ENCODE peak calls at places on chromosomes 1 and 21, in ten cellular contexts. U, V, B, K, P, S, Q, M, R and L are unnamed samples. For H3K4me1, the result is how much of the 10 kb centered on the place peaks cover.

GRCh38 chr1:210289248-210289647 is 39.5 kb upstream of the HHAT start:
- DNase-seq in K (no peak), Q (no peak), V (no peak), P (no peak), M (no peak), S (no peak), B (no peak), R (no peak), U (no peak), L (no peak)

GRCh38 chr1:51651552-51651942 is 34.7 kb downstream of the OSBPL9 start:
- DNase-seq in R (no peak), S (no peak), Q (no peak), K (no peak), M (no peak), P (no peak), V (no peak), B (no peak), U (no peak), L (no peak)

GRCh38 chr1:6500446-6501406 is 9.3 kb upstream of the PLEKHG5 start:
- DNase-seq in S (no peak), P (no peak), B (no peak), M (no peak), V (peak), Q (no peak), U (no peak), R (peak), K (no peak), L (no peak)

GRCh38 chr21:31729622-31730343 is 2.1 kb downstream of the SCAF4 start:
- DNase-seq in U (no peak), Q (no peak), K (no peak), V (no peak), S (no peak), P (no peak), R (no peak), B (no peak), M (no peak), L (no peak)

GRCh38 chr1:84375965-84376910 is 22.0 kb upstream of the DNASE2B start:
- DNase-seq in B (no peak), Q (no peak), U (no peak), V (no peak), M (no peak), K (no peak), R (no peak), P (no peak), S (no peak), L (no peak)

GRCh38 chr1:23598424-23598823 is 39.1 kb upstream of the ID3 start:
- DNase-seq in P (no peak), B (no peak), V (no peak), S (peak), Q (no peak), K (peak), M (no peak), U (no peak), R (peak), L (no peak)

GRCh38 chr1:47881505-47882442 is 115.4 kb downstream of the TRABD2B start:
- DNase-seq in M (no peak), U (no peak), Q (peak), S (no peak), P (no peak), R (peak), B (no peak), V (no peak), K (no peak), L (no peak)

GRCh38 chr1:174999926-175000696 is at the start of gene CACYBP:
- DNase-seq in S (peak), P (no peak), U (peak), M (no peak), V (no peak), R (peak), B (no peak), Q (peak), K (peak), L (peak)

GRCh38 chr1:57411262-57411661 is 12.6 kb downstream of the DAB1 start:
- DNase-seq in P (no peak), B (no peak), S (no peak), V (no peak), U (no peak), M (no peak), Q (no peak), K (no peak), R (no peak), L (no peak)

GRCh38 chr1:9714257-9714718 is 62.8 kb downstream of the PIK3CD start:
- DNase-seq in P (peak), M (no peak), S (peak), B (no peak), Q (no peak), K (no peak), U (no peak), V (no peak), R (no peak), L (no peak)

GRCh38 chr1:201513498-201514243 is 6.7 kb upstream of the CSRP1 start:
- DNase-seq in V (peak), R (no peak), S (no peak), B (no peak), K (no peak), U (no peak), M (no peak), Q (no peak), P (no peak), L (no peak)

GRCh38 chr1:98949606-98950005 is 55.1 kb downstream of the PLPPR5 start:
- DNase-seq in S (no peak), P (no peak), R (no peak), U (no peak), K (no peak), V (no peak), M (no peak), B (no peak), Q (no peak), L (no peak)

GRCh38 chr1:241637604-241638003 is 2.6 kb downstream of the CHML start:
- DNase-seq in B (no peak), M (no peak), R (no peak), S (no peak), K (no peak), Q (no peak), P (no peak), V (no peak), U (no peak), L (no peak)

GRCh38 chr1:165828103-165828558 is 717 bp downstream of the UCK2 start:
- DNase-seq in M (peak), R (peak), V (no peak), B (no peak), Q (peak), S (peak), K (peak), P (no peak), U (peak), L (peak)

GRCh38 chr21:46159841-46160562 is 4.6 kb upstream of the FTCD start:
- DNase-seq in S (no peak), U (peak), B (no peak), V (peak), K (no peak), P (no peak), R (no peak), M (no peak), Q (peak), L (peak)

GRCh38 chr1:81325404-81325803 is 475.3 kb upstream of the ADGRL2 start:
- DNase-seq in K (no peak), Q (no peak), V (no peak), S (no peak), B (no peak), U (no peak), M (no peak), P (no peak), R (no peak), L (no peak)

GRCh38 chr1:223084466-223084865 is 58.6 kb downstream of the TLR5 start:
- DNase-seq in M (peak), P (no peak), K (no peak), S (no peak), R (no peak), Q (no peak), U (no peak), V (peak), B (no peak), L (no peak)

GRCh38 chr1:91036894-91037829 is 15.3 kb upstream of the ZNF644 start:
- DNase-seq in B (no peak), Q (no peak), S (no peak), U (no peak), R (no peak), K (peak), M (no peak), P (no peak), V (no peak), L (no peak)

GRCh38 chr1:234592240-234592639 is 17.7 kb downstream of the IRF2BP2 start:
- DNase-seq in K (no peak), Q (no peak), M (no peak), V (no peak), S (no peak), U (no peak), P (no peak), B (no peak), R (no peak), L (no peak)

GRCh38 chr1:204826970-204827369 is 43.7 kb upstream of the NFASC start:
- DNase-seq in Q (no peak), K (peak), P (peak), U (no peak), R (no peak), B (no peak), M (no peak), V (no peak), S (peak), L (no peak)

GRCh38 chr1:81111818-81112217 is 688.9 kb upstream of the ADGRL2 start:
- DNase-seq in V (no peak), S (no peak), R (no peak), P (no peak), M (no peak), B (no peak), U (no peak), K (no peak), Q (no peak), L (no peak)

GRCh38 chr1:112618114-112618720 is 724 bp downstream of the ST7L start:
- DNase-seq in Q (no peak), P (no peak), B (no peak), U (no peak), M (no peak), K (no peak), V (no peak), R (peak), S (no peak), L (no peak)

GRCh38 chr21:18549214-18549905 is 145.8 kb upstream of the TMPRSS15 start:
- DNase-seq in B (no peak), U (no peak), Q (no peak), S (no peak), V (no peak), P (no peak), M (no peak), K (no peak), R (no peak), L (no peak)

GRCh38 chr1:206725053-206725963 is 40.6 kb downstream of the MAPKAPK2 start:
- DNase-seq in U (peak), Q (no peak), B (no peak), S (peak), R (peak), K (peak), P (peak), V (peak), M (peak), L (no peak)

GRCh38 chr1:33094971-33095604 is 14.1 kb downstream of the AZIN2 start:
- DNase-seq in B (no peak), V (peak), Q (no peak), M (peak), K (peak), S (peak), U (peak), P (peak), R (peak), L (no peak)

GRCh38 chr1:222643603-222643936 is 25.7 kb downstream of the MIA3 start:
- DNase-seq in R (no peak), P (no peak), Q (no peak), B (no peak), K (peak), S (no peak), U (no peak), M (no peak), V (no peak), L (no peak)

GRCh38 chr1:172293379-172293778 is 127.1 kb upstream of the C1orf105 start:
- DNase-seq in Q (no peak), B (no peak), K (no peak), P (no peak), U (no peak), M (no peak), V (no peak), R (no peak), S (no peak), L (no peak)

GRCh38 chr1:11682287-11682771 is 1.4 kb upstream of the MAD2L2 start:
- DNase-seq in R (no peak), B (no peak), K (no peak), Q (no peak), S (peak), P (no peak), V (no peak), U (no peak), M (no peak), L (no peak)

GRCh38 chr1:11678442-11678841 is 2.5 kb downstream of the MAD2L2 start:
- DNase-seq in U (no peak), K (no peak), M (no peak), V (no peak), B (no peak), S (no peak), P (no peak), Q (no peak), R (no peak), L (no peak)

GRCh38 chr1:11680270-11681070 is 478 bp downstream of the MAD2L2 start:
- DNase-seq in V (peak), K (no peak), P (peak), Q (peak), B (no peak), M (peak), S (no peak), R (peak), U (no peak), L (no peak)

GRCh38 chr1:11682799-11683198 is 1.9 kb upstream of the MAD2L2 start:
- DNase-seq in U (no peak), B (no peak), R (no peak), V (no peak), K (no peak), S (no peak), M (no peak), Q (no peak), P (no peak), L (no peak)

DNA sequence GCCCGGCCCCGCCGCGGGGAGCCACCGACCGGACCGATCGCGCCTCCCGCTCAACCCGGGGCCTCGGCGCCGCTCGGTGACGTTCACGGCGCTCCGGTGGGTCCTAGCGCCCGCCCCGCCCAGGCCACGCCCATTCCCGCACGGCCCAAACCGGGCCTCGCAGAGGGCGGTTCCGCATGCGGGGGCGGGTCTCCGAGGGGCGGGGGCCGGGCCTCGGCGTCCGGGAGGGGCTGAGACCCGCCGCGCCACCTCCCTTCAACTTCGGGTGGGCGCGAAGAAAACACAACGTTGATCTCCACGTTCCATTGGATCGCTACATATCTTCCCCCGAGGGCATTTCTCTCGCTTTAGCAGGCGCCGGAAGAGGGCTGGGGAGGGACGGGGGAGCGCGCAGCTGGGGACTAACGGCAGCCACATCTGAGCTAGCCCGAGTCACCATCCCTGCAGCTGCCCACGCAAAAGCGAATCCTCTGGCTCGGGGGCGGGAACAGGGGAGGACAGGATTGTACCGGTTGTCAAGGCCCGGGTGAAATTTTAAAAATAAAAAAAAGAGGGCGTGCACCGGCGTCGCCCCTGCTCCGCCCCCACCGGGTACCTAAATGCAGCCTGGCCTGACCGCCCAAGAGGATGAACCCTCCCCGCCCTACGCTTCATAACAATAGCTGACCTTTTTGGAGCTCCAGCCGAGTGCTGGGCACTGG is at the start of gene MAD2L2:
- DNase-seq in R (peak), P (peak), V (peak), B (peak), Q (peak), K (peak), S (peak), M (peak), U (peak), L (peak)
- H3K4me1 ChIP-seq in R (under half), P (under half), V (under half), B (under half), Q (under half), K (under half), S (under half), M (under half), U (under half), L (under half)

GRCh38 chr1:203276916-203277535 is 28.3 kb upstream of the BTG2 start:
- DNase-seq in B (no peak), M (no peak), R (no peak), Q (peak), K (no peak), V (peak), P (no peak), U (no peak), S (peak), L (no peak)

GRCh38 chr1:203280061-203280460 is 25.3 kb upstream of the BTG2 start:
- DNase-seq in R (no peak), S (no peak), P (no peak), B (no peak), K (no peak), V (no peak), Q (no peak), U (no peak), M (no peak), L (no peak)

GRCh38 chr1:203276408-203276807 is 28.9 kb upstream of the BTG2 start:
- DNase-seq in B (no peak), S (no peak), U (no peak), R (no peak), K (no peak), V (no peak), M (no peak), P (no peak), Q (no peak), L (no peak)

GRCh38 chr1:203278885-203279406 is 26.4 kb upstream of the BTG2 start:
- DNase-seq in S (peak), K (no peak), M (no peak), B (no peak), U (no peak), V (no peak), Q (no peak), R (no peak), P (no peak), L (no peak)

DNA sequence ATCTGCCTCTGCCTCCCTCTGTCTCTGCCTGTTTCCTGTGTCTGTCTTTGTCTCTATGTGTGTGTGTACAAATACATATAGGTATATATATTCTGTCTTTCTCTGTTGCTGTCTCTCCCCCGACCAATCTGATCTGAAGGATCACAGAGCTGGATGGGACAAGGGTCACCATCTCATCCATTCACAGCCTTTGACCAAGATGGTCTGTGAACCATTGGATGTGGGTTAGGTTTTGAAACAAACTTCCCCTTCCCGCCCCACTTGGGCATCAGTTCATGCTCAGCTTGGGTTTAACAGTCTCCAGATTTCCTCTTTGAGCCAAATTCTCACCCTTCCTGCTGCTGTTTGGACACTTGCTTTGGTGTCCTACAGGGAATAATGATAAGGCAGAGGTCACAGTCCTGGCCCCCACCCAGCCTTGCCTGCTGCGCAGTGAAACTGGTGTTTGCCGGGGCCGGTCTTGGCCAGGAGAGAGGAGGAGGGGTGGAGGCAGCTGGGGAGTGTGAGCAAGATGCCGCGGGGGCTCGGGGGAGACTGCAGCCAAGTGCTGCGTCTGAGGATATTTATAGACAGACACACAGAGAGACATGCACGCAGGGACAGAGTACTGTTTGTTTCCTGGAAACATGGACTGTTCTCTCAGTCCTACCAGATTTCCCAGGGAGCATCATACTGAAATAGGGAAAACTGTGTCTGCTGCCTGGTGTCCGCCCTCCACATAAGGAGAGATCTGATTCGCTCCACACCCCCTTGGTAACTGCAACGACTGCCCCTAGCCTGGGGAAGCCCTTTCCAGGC is 27.0 kb upstream of the BTG2 start:
- DNase-seq in Q (peak), S (peak), U (peak), R (peak), M (peak), K (no peak), B (no peak), V (peak), P (peak), L (peak)
- TF ChIP-seq EP300 in Q (peak), S (no peak), U (peak), R (no peak), M (peak), K (no peak), B (no peak), V (peak), P (no peak), L (peak)

GRCh38 chr21:33244781-33245105 is 15.0 kb downstream of the IFNAR2 start:
- DNase-seq in R (no peak), K (no peak), U (no peak), S (no peak), P (no peak), V (no peak), Q (no peak), M (no peak), B (no peak), L (no peak)
- TF ChIP-seq POLR2AphosphoS5 in R (no peak), K (no peak), U (no peak), S (no peak), P (no peak), V (no peak), Q (no peak), M (no peak), B (no peak), L (no peak)

GRCh38 chr1:111599781-111600180 is 19.8 kb upstream of the RAP1A start:
- DNase-seq in B (no peak), Q (no peak), S (no peak), P (no peak), U (no peak), V (no peak), M (no peak), R (no peak), K (no peak), L (no peak)
- H3K4me1 ChIP-seq in B (half or more), Q (under half), S (under half), P (under half), U (under half), V (half or more), M (under half), R (under half), K (under half), L (under half)

GRCh38 chr1:154178006-154178405 is 13.9 kb downstream of the TPM3 start:
- DNase-seq in Q (no peak), K (no peak), P (peak), R (no peak), B (no peak), M (no peak), U (no peak), S (no peak), V (no peak), L (no peak)
- TF ChIP-seq EP300 in Q (no peak), K (no peak), P (peak), R (no peak), B (no peak), M (no peak), U (no peak), S (no peak), V (no peak), L (no peak)

GRCh38 chr1:155196893-155197638 is 10.6 kb downstream of the THBS3 start:
- DNase-seq in V (peak), K (no peak), Q (no peak), R (no peak), B (no peak), S (no peak), P (no peak), M (no peak), U (no peak), L (peak)
- TF ChIP-seq POLR2AphosphoS5 in V (no peak), K (no peak), Q (no peak), R (no peak), B (no peak), S (peak), P (no peak), M (no peak), U (no peak), L (no peak)

GRCh38 chr1:45922813-45923212 is 119.4 kb downstream of the MAST2 start:
- DNase-seq in M (no peak), P (no peak), U (no peak), B (no peak), R (no peak), S (no peak), Q (peak), V (no peak), K (no peak), L (no peak)

GRCh38 chr1:45923343-45923742 is 119.9 kb downstream of the MAST2 start:
- DNase-seq in R (no peak), K (no peak), P (no peak), S (no peak), M (no peak), U (no peak), Q (no peak), B (no peak), V (no peak), L (no peak)

GRCh38 chr1:45925728-45926287 is 122.4 kb downstream of the MAST2 start:
- DNase-seq in B (peak), K (no peak), S (no peak), R (no peak), M (no peak), U (no peak), P (no peak), Q (no peak), V (no peak), L (no peak)

GRCh38 chr1:45924736-45925135 is 121.3 kb downstream of the MAST2 start:
- DNase-seq in K (no peak), S (no peak), P (no peak), V (no peak), B (no peak), R (no peak), U (no peak), M (no peak), Q (no peak), L (no peak)

DNA sequence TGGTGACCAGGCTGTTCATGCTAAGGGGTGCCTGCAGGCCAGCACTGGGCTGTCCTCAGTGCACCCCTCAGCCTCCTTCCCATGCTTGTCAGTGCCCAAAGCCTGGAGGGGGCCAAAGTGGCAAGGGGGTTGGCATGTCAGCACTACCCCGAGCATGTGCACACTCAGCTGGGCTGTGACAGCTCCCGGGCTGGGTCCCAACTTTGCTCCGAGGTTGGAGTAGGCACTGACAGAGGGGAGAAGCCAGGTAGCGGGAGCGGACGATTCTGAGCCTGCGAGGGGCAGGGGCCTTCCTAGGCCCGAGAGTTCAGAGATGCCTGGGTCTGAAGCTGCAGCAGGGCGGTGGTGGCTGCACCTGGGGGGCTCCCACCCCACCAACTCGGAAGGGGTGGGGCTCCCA is 119.0 kb downstream of the MAST2 start:
- DNase-seq in S (no peak), Q (peak), R (no peak), M (no peak), B (no peak), U (no peak), V (no peak), K (no peak), P (no peak), L (no peak)
- H3K4me1 ChIP-seq in S (under half), Q (under half), R (under half), M (under half), B (under half), U (under half), V (under half), K (under half), P (under half), L (under half)